ENCODE peak calls at places on chromosomes 3 and 15, in seven cellular contexts. One of them, this sample, is unnamed. For H3K36me3, the result is how much of the 10 kb centered on the place peaks cover.

GRCh38 chr3:151330899-151331298 is 1.6 kb upstream of the P2RY13 start:
- DNase-seq in Panc1: no peak
- DNase-seq in transverse colon: no peak
- DNase-seq in upper lobe of right lung: no peak
- DNase-seq in A673: no peak
- DNase-seq in adipocyte: peak
- DNase-seq in CD8-positive, alpha-beta memory T cell: no peak
- DNase-seq in this sample: no peak

GRCh38 chr3:51682079-51682478 is 11.0 kb downstream of the TEX264 start:
- DNase-seq in Panc1: peak
- DNase-seq in transverse colon: peak
- DNase-seq in upper lobe of right lung: no peak
- DNase-seq in A673: peak
- DNase-seq in adipocyte: peak
- DNase-seq in CD8-positive, alpha-beta memory T cell: peak
- DNase-seq in this sample: peak

GRCh38 chr15:45112143-45112591 is 1.8 kb downstream of the DUOX2 start:
- DNase-seq in Panc1: no peak
- DNase-seq in transverse colon: no peak
- DNase-seq in upper lobe of right lung: no peak
- DNase-seq in A673: peak
- DNase-seq in adipocyte: no peak
- DNase-seq in CD8-positive, alpha-beta memory T cell: no peak
- DNase-seq in this sample: peak

GRCh38 chr3:76864375-76864774 is 175.5 kb upstream of the ROBO2 start:
- DNase-seq in Panc1: no peak
- DNase-seq in transverse colon: no peak
- DNase-seq in upper lobe of right lung: no peak
- DNase-seq in A673: no peak
- DNase-seq in adipocyte: no peak
- DNase-seq in CD8-positive, alpha-beta memory T cell: no peak
- DNase-seq in this sample: no peak

GRCh38 chr3:69209413-69209812 is 87.0 kb upstream of the LMOD3 start:
- DNase-seq in Panc1: no peak
- DNase-seq in transverse colon: no peak
- DNase-seq in upper lobe of right lung: no peak
- DNase-seq in A673: no peak
- DNase-seq in adipocyte: no peak
- DNase-seq in CD8-positive, alpha-beta memory T cell: no peak
- DNase-seq in this sample: no peak

GRCh38 chr3:114941626-114942309 is 205.3 kb downstream of the ZBTB20 start:
- DNase-seq in Panc1: no peak
- DNase-seq in transverse colon: no peak
- DNase-seq in upper lobe of right lung: no peak
- DNase-seq in A673: no peak
- DNase-seq in adipocyte: no peak
- DNase-seq in CD8-positive, alpha-beta memory T cell: no peak
- DNase-seq in this sample: no peak

GRCh38 chr15:63605816-63606215 is 8.6 kb downstream of the FBXL22 start:
- DNase-seq in Panc1: no peak
- DNase-seq in transverse colon: peak
- DNase-seq in upper lobe of right lung: no peak
- DNase-seq in A673: no peak
- DNase-seq in adipocyte: no peak
- DNase-seq in CD8-positive, alpha-beta memory T cell: peak
- DNase-seq in this sample: no peak

GRCh38 chr3:12227833-12228232 is 61.0 kb upstream of the PPARG start:
- DNase-seq in Panc1: no peak
- DNase-seq in transverse colon: no peak
- DNase-seq in upper lobe of right lung: no peak
- DNase-seq in A673: no peak
- DNase-seq in adipocyte: peak
- DNase-seq in CD8-positive, alpha-beta memory T cell: no peak
- DNase-seq in this sample: no peak

GRCh38 chr15:36156855-36157521 is 422.4 kb upstream of the CDIN1 start:
- DNase-seq in Panc1: no peak
- DNase-seq in transverse colon: peak
- DNase-seq in upper lobe of right lung: no peak
- DNase-seq in A673: peak
- DNase-seq in adipocyte: peak
- DNase-seq in CD8-positive, alpha-beta memory T cell: no peak
- DNase-seq in this sample: no peak

GRCh38 chr15:80645494-80646065 is 49.5 kb upstream of the ABHD17C start:
- DNase-seq in Panc1: no peak
- DNase-seq in transverse colon: no peak
- DNase-seq in upper lobe of right lung: no peak
- DNase-seq in A673: no peak
- DNase-seq in adipocyte: no peak
- DNase-seq in CD8-positive, alpha-beta memory T cell: no peak
- DNase-seq in this sample: no peak

GRCh38 chr3:127637971-127638370 is 9.0 kb downstream of the PODXL2 start:
- DNase-seq in Panc1: no peak
- DNase-seq in transverse colon: no peak
- DNase-seq in upper lobe of right lung: no peak
- DNase-seq in A673: no peak
- DNase-seq in adipocyte: no peak
- DNase-seq in CD8-positive, alpha-beta memory T cell: no peak
- DNase-seq in this sample: no peak

GRCh38 chr3:36907911-36908646 is 36.8 kb downstream of the TRANK1 start:
- DNase-seq in Panc1: peak
- DNase-seq in transverse colon: peak
- DNase-seq in upper lobe of right lung: no peak
- DNase-seq in A673: no peak
- DNase-seq in adipocyte: peak
- DNase-seq in CD8-positive, alpha-beta memory T cell: peak
- DNase-seq in this sample: no peak

GRCh38 chr3:103056953-103057450 is 622.2 kb downstream of the ZPLD1 start:
- DNase-seq in Panc1: no peak
- DNase-seq in transverse colon: no peak
- DNase-seq in upper lobe of right lung: no peak
- DNase-seq in A673: peak
- DNase-seq in adipocyte: no peak
- DNase-seq in CD8-positive, alpha-beta memory T cell: no peak
- DNase-seq in this sample: no peak

GRCh38 chr3:71423151-71423906 is 160.2 kb downstream of the FOXP1 start:
- DNase-seq in Panc1: no peak
- DNase-seq in transverse colon: no peak
- DNase-seq in upper lobe of right lung: no peak
- DNase-seq in A673: peak
- DNase-seq in adipocyte: no peak
- DNase-seq in CD8-positive, alpha-beta memory T cell: no peak
- DNase-seq in this sample: peak

GRCh38 chr3:167941234-167941995 is 154.3 kb downstream of the GOLIM4 start:
- DNase-seq in Panc1: no peak
- DNase-seq in transverse colon: peak
- DNase-seq in upper lobe of right lung: no peak
- DNase-seq in A673: peak
- DNase-seq in adipocyte: peak
- DNase-seq in CD8-positive, alpha-beta memory T cell: no peak
- DNase-seq in this sample: no peak

GRCh38 chr15:98860647-98861041 is 146.9 kb downstream of the PGPEP1L start:
- DNase-seq in Panc1: no peak
- DNase-seq in transverse colon: no peak
- DNase-seq in upper lobe of right lung: no peak
- DNase-seq in A673: peak
- DNase-seq in adipocyte: no peak
- DNase-seq in CD8-positive, alpha-beta memory T cell: no peak
- DNase-seq in this sample: no peak

GRCh38 chr3:55484191-55484644 is 2.9 kb downstream of the WNT5A start:
- DNase-seq in Panc1: no peak
- DNase-seq in transverse colon: no peak
- DNase-seq in upper lobe of right lung: peak
- DNase-seq in A673: no peak
- DNase-seq in adipocyte: peak
- DNase-seq in CD8-positive, alpha-beta memory T cell: no peak
- DNase-seq in this sample: peak

GRCh38 chr3:169510378-169510777 is 153.1 kb downstream of the MECOM start:
- DNase-seq in Panc1: no peak
- DNase-seq in transverse colon: no peak
- DNase-seq in upper lobe of right lung: no peak
- DNase-seq in A673: peak
- DNase-seq in adipocyte: no peak
- DNase-seq in CD8-positive, alpha-beta memory T cell: no peak
- DNase-seq in this sample: no peak

GRCh38 chr3:177944228-177944661 is 592.0 kb upstream of the KCNMB2 start:
- DNase-seq in Panc1: no peak
- DNase-seq in transverse colon: no peak
- DNase-seq in upper lobe of right lung: no peak
- DNase-seq in A673: peak
- DNase-seq in adipocyte: no peak
- DNase-seq in CD8-positive, alpha-beta memory T cell: no peak
- DNase-seq in this sample: no peak

GRCh38 chr15:92883643-92884458 is 16.3 kb upstream of the CHD2 start:
- DNase-seq in Panc1: peak
- DNase-seq in transverse colon: no peak
- DNase-seq in upper lobe of right lung: no peak
- DNase-seq in A673: no peak
- DNase-seq in adipocyte: peak
- DNase-seq in CD8-positive, alpha-beta memory T cell: no peak
- DNase-seq in this sample: no peak

GRCh38 chr15:78934063-78935023 is 10.5 kb downstream of the CTSH start:
- DNase-seq in Panc1: no peak
- DNase-seq in transverse colon: no peak
- DNase-seq in upper lobe of right lung: peak
- DNase-seq in A673: no peak
- DNase-seq in adipocyte: peak
- DNase-seq in CD8-positive, alpha-beta memory T cell: no peak
- DNase-seq in this sample: peak
- H3K36me3 ChIP-seq in Panc1: under half
- H3K36me3 ChIP-seq in transverse colon: under half
- H3K36me3 ChIP-seq in upper lobe of right lung: half or more
- H3K36me3 ChIP-seq in A673: under half
- H3K36me3 ChIP-seq in adipocyte: under half
- H3K36me3 ChIP-seq in CD8-positive, alpha-beta memory T cell: under half
- H3K36me3 ChIP-seq in this sample: under half

GRCh38 chr15:42286445-42287029 is 13.3 kb upstream of the TMEM87A start:
- DNase-seq in Panc1: no peak
- DNase-seq in transverse colon: no peak
- DNase-seq in upper lobe of right lung: no peak
- DNase-seq in A673: no peak
- DNase-seq in adipocyte: peak
- DNase-seq in CD8-positive, alpha-beta memory T cell: no peak
- DNase-seq in this sample: no peak

GRCh38 chr15:42282926-42283325 is 9.7 kb upstream of the TMEM87A start:
- DNase-seq in Panc1: no peak
- DNase-seq in transverse colon: no peak
- DNase-seq in upper lobe of right lung: no peak
- DNase-seq in A673: no peak
- DNase-seq in adipocyte: no peak
- DNase-seq in CD8-positive, alpha-beta memory T cell: no peak
- DNase-seq in this sample: no peak

GRCh38 chr15:42284551-42284950 is 11.3 kb upstream of the TMEM87A start:
- DNase-seq in Panc1: no peak
- DNase-seq in transverse colon: no peak
- DNase-seq in upper lobe of right lung: no peak
- DNase-seq in A673: no peak
- DNase-seq in adipocyte: no peak
- DNase-seq in CD8-positive, alpha-beta memory T cell: no peak
- DNase-seq in this sample: no peak

GRCh38 chr15:42283671-42284070 is 10.4 kb upstream of the TMEM87A start:
- DNase-seq in Panc1: no peak
- DNase-seq in transverse colon: no peak
- DNase-seq in upper lobe of right lung: no peak
- DNase-seq in A673: no peak
- DNase-seq in adipocyte: no peak
- DNase-seq in CD8-positive, alpha-beta memory T cell: no peak
- DNase-seq in this sample: no peak

GRCh38 chr15:42285042-42285441 is 11.8 kb upstream of the TMEM87A start:
- DNase-seq in Panc1: no peak
- DNase-seq in transverse colon: no peak
- DNase-seq in upper lobe of right lung: no peak
- DNase-seq in A673: no peak
- DNase-seq in adipocyte: peak
- DNase-seq in CD8-positive, alpha-beta memory T cell: no peak
- DNase-seq in this sample: no peak
- H3K36me3 ChIP-seq in Panc1: under half
- H3K36me3 ChIP-seq in transverse colon: under half
- H3K36me3 ChIP-seq in upper lobe of right lung: half or more
- H3K36me3 ChIP-seq in A673: under half
- H3K36me3 ChIP-seq in adipocyte: under half
- H3K36me3 ChIP-seq in CD8-positive, alpha-beta memory T cell: under half
- H3K36me3 ChIP-seq in this sample: under half

GRCh38 chr3:57577786-57578185 is 19.4 kb downstream of the ARF4 start:
- DNase-seq in Panc1: no peak
- DNase-seq in transverse colon: no peak
- DNase-seq in upper lobe of right lung: no peak
- DNase-seq in A673: no peak
- DNase-seq in adipocyte: no peak
- DNase-seq in CD8-positive, alpha-beta memory T cell: no peak
- DNase-seq in this sample: no peak

GRCh38 chr3:57570878-57571277 is 14.8 kb downstream of the PDE12 start:
- DNase-seq in Panc1: no peak
- DNase-seq in transverse colon: no peak
- DNase-seq in upper lobe of right lung: no peak
- DNase-seq in A673: no peak
- DNase-seq in adipocyte: no peak
- DNase-seq in CD8-positive, alpha-beta memory T cell: no peak
- DNase-seq in this sample: no peak

GRCh38 chr3:57572096-57572495 is 16.0 kb downstream of the PDE12 start:
- DNase-seq in Panc1: no peak
- DNase-seq in transverse colon: no peak
- DNase-seq in upper lobe of right lung: no peak
- DNase-seq in A673: no peak
- DNase-seq in adipocyte: no peak
- DNase-seq in CD8-positive, alpha-beta memory T cell: no peak
- DNase-seq in this sample: no peak

DNA sequence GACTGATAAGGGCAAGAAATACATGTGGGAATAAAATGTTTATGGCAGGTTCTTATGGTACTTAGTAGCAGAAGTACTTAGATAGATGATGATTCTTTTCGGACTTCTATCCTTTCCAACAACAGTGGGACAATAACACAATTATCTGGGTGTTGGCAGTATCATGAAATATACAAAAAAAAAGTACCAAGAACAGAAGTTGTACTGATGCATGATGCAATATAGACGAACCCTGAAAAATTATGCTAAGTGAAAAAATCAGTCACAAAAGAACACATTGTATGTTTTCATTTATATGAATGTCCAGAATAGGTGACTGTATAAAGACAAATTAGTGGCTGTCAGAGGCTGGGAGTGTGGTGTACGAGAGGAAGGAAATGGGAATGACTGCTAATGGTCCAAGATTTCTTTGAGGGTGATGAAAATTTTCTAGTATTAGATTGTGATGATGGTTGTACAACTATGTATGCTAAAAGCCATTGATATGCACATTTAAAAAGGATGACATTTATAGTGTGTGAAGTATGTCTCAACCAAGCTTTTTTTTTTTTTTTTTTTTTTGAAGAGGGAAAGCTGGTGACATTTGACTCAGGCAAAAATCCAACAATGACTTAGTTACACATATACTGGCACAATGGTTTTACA is 20.0 kb downstream of the PDE12 start:
- DNase-seq in Panc1: no peak
- DNase-seq in transverse colon: no peak
- DNase-seq in upper lobe of right lung: no peak
- DNase-seq in A673: no peak
- DNase-seq in adipocyte: no peak
- DNase-seq in CD8-positive, alpha-beta memory T cell: no peak
- DNase-seq in this sample: no peak
- H3K36me3 ChIP-seq in Panc1: under half
- H3K36me3 ChIP-seq in transverse colon: under half
- H3K36me3 ChIP-seq in upper lobe of right lung: half or more
- H3K36me3 ChIP-seq in A673: under half
- H3K36me3 ChIP-seq in adipocyte: half or more
- H3K36me3 ChIP-seq in CD8-positive, alpha-beta memory T cell: under half
- H3K36me3 ChIP-seq in this sample: under half

GRCh38 chr15:90082140-90082713 is 20.0 kb downstream of the IDH2 start:
- DNase-seq in Panc1: no peak
- DNase-seq in transverse colon: no peak
- DNase-seq in upper lobe of right lung: no peak
- DNase-seq in A673: no peak
- DNase-seq in adipocyte: no peak
- DNase-seq in CD8-positive, alpha-beta memory T cell: no peak
- DNase-seq in this sample: peak
- H3K36me3 ChIP-seq in Panc1: under half
- H3K36me3 ChIP-seq in transverse colon: under half
- H3K36me3 ChIP-seq in upper lobe of right lung: half or more
- H3K36me3 ChIP-seq in A673: under half
- H3K36me3 ChIP-seq in adipocyte: under half
- H3K36me3 ChIP-seq in CD8-positive, alpha-beta memory T cell: under half
- H3K36me3 ChIP-seq in this sample: under half